ENCODE peak calls at places on chromosomes 12 and 14, in ten cellular contexts. C is osteoblast, O is OCI-LY7, L is kidney epithelial cell, N is ovary, G is fibroblast of mammary gland, W is body of pancreas, D is iPS-NIHi11, I is cardiac muscle cell, R is kidney tubule cell. S is an unnamed sample.

GRCh38 chr14:99356031-99356430 is 84.0 kb upstream of the BCL11B start:
- DNase-seq in L (no peak), G (no peak), O (no peak), W (no peak), I (no peak), R (no peak), D (no peak), N (no peak), C (peak; percentile 44), S (no peak)

GRCh38 chr12:94813314-94813713 is 163.0 kb upstream of the TMCC3 start:
- DNase-seq in L (no peak), W (no peak), C (no peak), O (peak; percentile 59), I (no peak), G (no peak), D (no peak), R (no peak), N (no peak), S (no peak)

GRCh38 chr14:105378873-105379685 is 19.3 kb upstream of the TEX22 start:
- DNase-seq in I (no peak), G (no peak), R (no peak), L (no peak), O (no peak), D (no peak), N (no peak), W (no peak), C (no peak), S (no peak)

GRCh38 chr12:116236148-116236731 is 41.3 kb downstream of the MED13L start:
- DNase-seq in G (peak; percentile 70), W (peak; percentile 61), N (no peak), D (peak; percentile 30), O (peak; percentile 66), L (no peak), C (no peak), R (peak; percentile 56), I (peak; percentile 68), S (peak; percentile 44)

GRCh38 chr14:91354221-91354916 is 63.3 kb downstream of the CCDC88C start:
- DNase-seq in O (peak; percentile 52), C (peak; percentile 69), D (no peak), L (no peak), W (no peak), I (peak; percentile 50), G (peak; percentile 40), R (no peak), N (no peak), S (no peak)

GRCh38 chr12:19125325-19125724 is 4.2 kb upstream of the PLEKHA5 start:
- DNase-seq in L (no peak), W (no peak), N (no peak), D (no peak), I (peak; percentile 33), R (peak; percentile 57), O (no peak), C (peak; percentile 83), G (peak; percentile 65), S (no peak)

GRCh38 chr14:96039633-96040311 is 610 bp downstream of the C14orf132 start:
- DNase-seq in W (no peak), C (peak; percentile 73), I (peak; percentile 40), D (peak; percentile 50), O (no peak), R (no peak), L (no peak), G (peak; percentile 14), N (no peak), S (no peak)

GRCh38 chr14:22726012-22726411 is 40.5 kb upstream of the OXA1L start:
- DNase-seq in D (no peak), G (no peak), R (no peak), O (no peak), C (no peak), I (no peak), N (no peak), W (no peak), L (no peak), S (no peak)

GRCh38 chr14:105011312-105011990 is 9.4 kb downstream of the CDCA4 start:
- DNase-seq in N (no peak), R (no peak), C (peak; percentile 52), I (no peak), G (no peak), L (no peak), O (no peak), D (no peak), W (no peak), S (no peak)

GRCh38 chr14:105926415-105927093 is 400.2 kb downstream of the TMEM121 start:
- DNase-seq in W (no peak), N (peak; percentile 16), I (no peak), L (no peak), D (no peak), O (no peak), C (peak; percentile 21), R (no peak), G (no peak), S (no peak)

GRCh38 chr14:79077096-79077495 is 906.9 kb downstream of the NRXN3 start:
- DNase-seq in R (peak; percentile 1), O (no peak), W (peak; percentile 63), C (no peak), G (no peak), I (no peak), N (no peak), L (no peak), D (no peak), S (no peak)

GRCh38 chr12:19288603-19289244 is 150.6 kb upstream of the AEBP2 start:
- DNase-seq in O (peak; percentile 39), C (peak; percentile 70), I (peak; percentile 59), D (peak; percentile 51), W (no peak), R (peak; percentile 46), G (peak; percentile 51), N (no peak), L (no peak), S (no peak)

GRCh38 chr12:125070117-125070516 is 4.9 kb downstream of the AACS start:
- DNase-seq in O (no peak), I (no peak), D (no peak), C (peak; percentile 36), G (no peak), W (no peak), R (no peak), N (no peak), L (no peak), S (no peak)

GRCh38 chr14:100603341-100604125 is 16.3 kb upstream of the BEGAIN start:
- DNase-seq in N (peak; percentile 27), I (no peak), D (no peak), L (no peak), G (no peak), W (no peak), R (no peak), C (peak; percentile 80), O (no peak), S (no peak)

GRCh38 chr12:60112063-60112462 is 516.2 kb downstream of the SLC16A7 start:
- DNase-seq in L (no peak), N (no peak), I (no peak), G (no peak), C (no peak), D (no peak), W (no peak), O (no peak), R (no peak), S (no peak)

GRCh38 chr12:54603173-54603814 is 14.8 kb upstream of the PPP1R1A start:
- DNase-seq in R (peak; percentile 89), N (peak; percentile 60), W (peak; percentile 73), G (peak; percentile 74), C (no peak), D (peak; percentile 81), L (no peak), I (peak; percentile 84), O (peak; percentile 80), S (peak; percentile 41)